ENCODE peak calls at places on chromosomes 4 and X, in nine cellular contexts. F is upper lobe of right lung; A is AG10803; U is lung; R is activated CD8-positive, alpha-beta T cell treated with anti-CD3 and anti-CD28 coated beads for 36 hours; Y is AG09319; V is tibial artery; H is heart left ventricle; Z is bronchial epithelial cell. W is an unnamed sample.
A peak's percentile ranks its signal among the peaks of the same experiment; 100 is the strongest.

GRCh38 chr4:128379860-128380259 is 92.2 kb upstream of the PGRMC2 start:
- DNase-seq in V (no peak), H (no peak), A (peak; percentile 53), F (no peak), U (no peak), Z (no peak), Y (no peak), R (peak; percentile 24), W (peak; percentile 23)

GRCh38 chr4:2246384-2247127 is 4.6 kb upstream of the HAUS3 start:
- DNase-seq in R (no peak), A (no peak), Z (no peak), H (no peak), Y (no peak), V (peak; percentile 18), U (no peak), F (no peak), W (peak; percentile 11)

GRCh38 chr4:492412-492811 is 6.5 kb downstream of the ZNF721 start:
- DNase-seq in Y (no peak), Z (no peak), H (no peak), V (no peak), U (no peak), A (no peak), F (no peak), R (no peak), W (no peak)

GRCh38 chrX:122817321-122817720 is 366.8 kb upstream of the GRIA3 start:
- DNase-seq in Y (no peak), U (no peak), H (no peak), Z (no peak), F (no peak), V (no peak), A (no peak), R (no peak), W (no peak)

GRCh38 chr4:153207561-153207960 is 3.3 kb downstream of the TRIM2 start:
- DNase-seq in U (no peak), R (no peak), Y (no peak), F (no peak), V (no peak), H (peak; percentile 37), A (peak; percentile 20), Z (no peak), W (no peak)

GRCh38 chrX:116872931-116873330 is 410.2 kb upstream of the CT83 start:
- DNase-seq in A (peak; percentile 26), Y (no peak), H (no peak), V (no peak), R (no peak), Z (peak; percentile 17), F (no peak), U (no peak), W (no peak)

GRCh38 chr4:64594723-64595122 is 185.5 kb upstream of the TECRL start:
- DNase-seq in R (no peak), A (no peak), Z (no peak), H (no peak), U (no peak), V (no peak), F (no peak), Y (no peak), W (no peak)

GRCh38 chr4:6854098-6854744 is 55.4 kb upstream of the TBC1D14 start:
- DNase-seq in U (no peak), R (no peak), H (no peak), Y (no peak), Z (no peak), F (no peak), A (no peak), V (no peak), W (no peak)

GRCh38 chr4:180084561-180084960 is 2158.6 kb upstream of the TENM3 start:
- DNase-seq in Y (no peak), R (no peak), U (no peak), Z (no peak), V (no peak), A (no peak), H (no peak), F (no peak), W (no peak)

GRCh38 chrX:94178145-94178790 is 504.3 kb downstream of the FAM133A start:
- DNase-seq in H (no peak), U (no peak), F (no peak), A (no peak), Y (no peak), V (no peak), Z (peak; percentile 60), R (no peak), W (no peak)

GRCh38 chr4:99208719-99209075 is 10.3 kb downstream of the ADH6 start:
- DNase-seq in H (no peak), U (no peak), V (no peak), F (no peak), Y (no peak), A (no peak), Z (no peak), R (no peak), W (no peak)

GRCh38 chrX:154409222-154409871 is at the start of gene DNASE1L1:
- DNase-seq in U (peak; percentile 83), R (no peak), F (peak; percentile 92), A (peak; percentile 76), Y (peak; percentile 61), H (peak; percentile 83), Z (peak; percentile 58), V (peak; percentile 87), W (peak; percentile 58)

GRCh38 chr4:39660045-39660444 is 21.4 kb upstream of the SMIM14 start:
- DNase-seq in R (no peak), F (no peak), V (no peak), A (peak; percentile 41), U (no peak), H (no peak), Y (no peak), Z (peak; percentile 55), W (no peak)

GRCh38 chr4:39655866-39656265 is 17.2 kb upstream of the SMIM14 start:
- DNase-seq in R (no peak), Z (no peak), U (no peak), Y (peak; percentile 69), H (no peak), F (no peak), V (peak; percentile 53), A (peak; percentile 10), W (peak; percentile 45)

GRCh38 chr4:39657465-39657864 is 18.8 kb upstream of the SMIM14 start:
- DNase-seq in V (no peak), Z (peak; percentile 10), F (no peak), U (no peak), H (no peak), A (no peak), Y (no peak), R (no peak), W (peak; percentile 58)

GRCh38 chr4:39660757-39661156 is 22.1 kb upstream of the SMIM14 start:
- DNase-seq in H (no peak), Y (no peak), R (no peak), Z (no peak), A (no peak), F (no peak), V (no peak), U (no peak), W (no peak)

GRCh38 chr4:39658756-39659155 is 20.1 kb upstream of the SMIM14 start:
- DNase-seq in H (no peak), U (no peak), Y (no peak), A (no peak), Z (no peak), R (no peak), V (no peak), F (no peak), W (no peak)
- TF ChIP-seq CTCF in H (no peak), U (no peak), Y (peak; percentile 46), A (peak; percentile 58), Z (peak; percentile 21), R (no peak), V (peak; percentile 22), F (no peak), W (peak; percentile 18)

GRCh38 chr4:113637823-113638691 is 123.5 kb downstream of the CAMK2D start:
- DNase-seq in H (no peak), U (no peak), F (no peak), V (no peak), Z (no peak), A (no peak), Y (no peak), R (no peak), W (no peak)

GRCh38 chr4:113637363-113637762 is 124.2 kb downstream of the CAMK2D start:
- DNase-seq in Z (no peak), Y (peak; percentile 24), F (no peak), A (peak; percentile 64), U (no peak), V (no peak), R (no peak), H (no peak), W (no peak)

GRCh38 chr4:113635739-113636437 is 125.7 kb downstream of the CAMK2D start:
- DNase-seq in R (no peak), Y (no peak), U (no peak), F (no peak), A (peak; percentile 82), Z (peak; percentile 14), H (peak; percentile 17), V (no peak), W (no peak)

GRCh38 chr4:113636877-113637276 is 124.7 kb downstream of the CAMK2D start:
- DNase-seq in R (peak; percentile 29), Y (no peak), H (no peak), F (no peak), V (no peak), Z (no peak), U (no peak), A (peak; percentile 60), W (no peak)

GRCh38 chr4:113636438-113636818 is 125.1 kb downstream of the CAMK2D start:
- DNase-seq in Z (no peak), R (peak; percentile 24), Y (no peak), A (no peak), U (no peak), F (no peak), H (no peak), V (no peak), W (peak; percentile 22)
- TF ChIP-seq CTCF in Z (no peak), R (no peak), Y (no peak), A (no peak), U (no peak), F (peak; percentile 20), H (no peak), V (no peak), W (peak; percentile 51)

DNA sequence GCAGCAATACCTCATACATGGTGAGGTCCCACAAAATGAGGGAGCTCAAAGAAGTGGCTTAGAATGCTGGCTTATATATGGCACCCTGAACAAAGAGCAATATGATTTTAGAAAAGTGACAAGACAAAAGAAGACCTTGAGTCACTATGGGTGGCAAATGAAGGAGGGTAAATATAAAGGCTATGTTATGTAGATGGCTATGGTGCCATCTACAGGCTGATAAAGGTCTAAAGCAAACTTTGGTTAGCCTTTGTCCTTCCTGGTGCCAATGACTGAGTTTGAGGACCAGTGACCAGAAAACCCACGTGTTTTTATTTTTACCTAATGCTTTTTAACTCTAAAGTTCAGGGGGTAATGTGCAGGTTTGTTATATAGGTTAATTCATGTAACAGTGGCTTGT is 151.8 kb downstream of the CCNG2 start:
- DNase-seq in Y (no peak), Z (peak; percentile 53), H (no peak), A (peak; percentile 44), R (no peak), U (no peak), F (no peak), V (no peak), W (peak; percentile 60)
- TF ChIP-seq CTCF in Y (peak; percentile 51), Z (peak; percentile 68), H (peak; percentile 22), A (peak; percentile 54), R (no peak), U (no peak), F (peak; percentile 43), V (no peak), W (peak; percentile 49)

DNA sequence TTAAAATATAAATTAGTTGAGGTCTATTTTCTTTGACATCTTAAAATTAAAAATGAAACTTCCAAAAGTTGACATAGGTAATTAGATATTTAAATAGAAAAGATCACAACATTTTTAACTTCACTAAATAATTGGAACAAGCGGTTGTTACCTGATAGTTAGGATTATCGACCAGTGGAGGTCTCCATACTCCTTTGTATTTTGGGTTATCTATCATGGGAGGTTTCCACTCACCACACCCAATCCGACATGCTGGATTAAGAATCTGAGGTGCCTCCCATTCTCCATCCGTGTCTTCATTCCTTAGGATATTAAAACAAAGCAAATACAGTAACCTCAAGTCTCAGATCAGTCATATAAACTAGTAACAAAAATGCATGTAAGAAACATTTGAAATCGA is 22.2 kb downstream of the SCOC start:
- DNase-seq in A (no peak), U (no peak), V (no peak), F (no peak), Y (no peak), Z (no peak), H (no peak), R (no peak), W (no peak)
- TF ChIP-seq CTCF in A (no peak), U (no peak), V (no peak), F (no peak), Y (no peak), Z (no peak), H (no peak), R (no peak), W (no peak)

W was measured in GM13977.